ENCODE peak calls at places on chromosomes 13 and 19, in five cellular contexts. One of them, this sample, is unnamed.

GRCh38 chr13:51674276-51674675 is 90.0 kb downstream of the WDFY2 start:
- DNase-seq in hippocampal formation: no peak
- DNase-seq in naive thymus-derived CD8-positive, alpha-beta T cell: no peak
- DNase-seq in endothelial cell: no peak
- DNase-seq in mesendoderm: peak
- DNase-seq in this sample: no peak

GRCh38 chr19:28883241-28883693 is 329.7 kb downstream of the UQCRFS1 start:
- DNase-seq in hippocampal formation: peak
- DNase-seq in naive thymus-derived CD8-positive, alpha-beta T cell: no peak
- DNase-seq in endothelial cell: no peak
- DNase-seq in mesendoderm: peak
- DNase-seq in this sample: no peak

GRCh38 chr19:18113827-18114226 is 16.2 kb downstream of the MAST3 start:
- DNase-seq in hippocampal formation: no peak
- DNase-seq in naive thymus-derived CD8-positive, alpha-beta T cell: no peak
- DNase-seq in endothelial cell: no peak
- DNase-seq in mesendoderm: no peak
- DNase-seq in this sample: no peak

GRCh38 chr13:25741796-25742195 is 310.0 kb downstream of the SHISA2 start:
- DNase-seq in hippocampal formation: no peak
- DNase-seq in naive thymus-derived CD8-positive, alpha-beta T cell: no peak
- DNase-seq in endothelial cell: no peak
- DNase-seq in mesendoderm: no peak
- DNase-seq in this sample: no peak

GRCh38 chr19:1073063-1073955 is 6.3 kb downstream of the ARHGAP45 start:
- DNase-seq in hippocampal formation: no peak
- DNase-seq in naive thymus-derived CD8-positive, alpha-beta T cell: no peak
- DNase-seq in endothelial cell: no peak
- DNase-seq in mesendoderm: no peak
- DNase-seq in this sample: no peak

GRCh38 chr19:51181913-51182419 is 39.9 kb downstream of the SIGLEC7 start:
- DNase-seq in hippocampal formation: no peak
- DNase-seq in naive thymus-derived CD8-positive, alpha-beta T cell: no peak
- DNase-seq in endothelial cell: no peak
- DNase-seq in mesendoderm: peak
- DNase-seq in this sample: no peak

GRCh38 chr19:1857648-1858326 is 5.6 kb downstream of the KLF16 start:
- DNase-seq in hippocampal formation: no peak
- DNase-seq in naive thymus-derived CD8-positive, alpha-beta T cell: no peak
- DNase-seq in endothelial cell: no peak
- DNase-seq in mesendoderm: no peak
- DNase-seq in this sample: no peak

GRCh38 chr13:99432637-99433542 is 68.4 kb upstream of the TM9SF2 start:
- DNase-seq in hippocampal formation: peak
- DNase-seq in naive thymus-derived CD8-positive, alpha-beta T cell: peak
- DNase-seq in endothelial cell: peak
- DNase-seq in mesendoderm: peak
- DNase-seq in this sample: peak

GRCh38 chr13:39410089-39410901 is 192.7 kb downstream of the LHFPL6 start:
- DNase-seq in hippocampal formation: no peak
- DNase-seq in naive thymus-derived CD8-positive, alpha-beta T cell: no peak
- DNase-seq in endothelial cell: no peak
- DNase-seq in mesendoderm: peak
- DNase-seq in this sample: no peak

GRCh38 chr13:34833562-34834182 is 108.4 kb upstream of the NBEA start:
- DNase-seq in hippocampal formation: no peak
- DNase-seq in naive thymus-derived CD8-positive, alpha-beta T cell: no peak
- DNase-seq in endothelial cell: no peak
- DNase-seq in mesendoderm: peak
- DNase-seq in this sample: no peak

GRCh38 chr19:12791345-12792047 is at the start of gene JUNB:
- DNase-seq in hippocampal formation: peak
- DNase-seq in naive thymus-derived CD8-positive, alpha-beta T cell: peak
- DNase-seq in endothelial cell: peak
- DNase-seq in mesendoderm: peak
- DNase-seq in this sample: peak

GRCh38 chr19:6761053-6761676 is 6.1 kb downstream of the SH2D3A start:
- DNase-seq in hippocampal formation: no peak
- DNase-seq in naive thymus-derived CD8-positive, alpha-beta T cell: no peak
- DNase-seq in endothelial cell: no peak
- DNase-seq in mesendoderm: peak
- DNase-seq in this sample: no peak

GRCh38 chr13:110714798-110715394 is 1.4 kb downstream of the ING1 start:
- DNase-seq in hippocampal formation: peak
- DNase-seq in naive thymus-derived CD8-positive, alpha-beta T cell: peak
- DNase-seq in endothelial cell: peak
- DNase-seq in mesendoderm: peak
- DNase-seq in this sample: peak

GRCh38 chr13:70729369-70729768 is 621.1 kb upstream of the KLHL1 start:
- DNase-seq in hippocampal formation: no peak
- DNase-seq in naive thymus-derived CD8-positive, alpha-beta T cell: no peak
- DNase-seq in endothelial cell: no peak
- DNase-seq in mesendoderm: no peak
- DNase-seq in this sample: no peak

GRCh38 chr13:48448963-48449614 is 36.2 kb upstream of the LPAR6 start:
- DNase-seq in hippocampal formation: no peak
- DNase-seq in naive thymus-derived CD8-positive, alpha-beta T cell: no peak
- DNase-seq in endothelial cell: no peak
- DNase-seq in mesendoderm: no peak
- DNase-seq in this sample: no peak

GRCh38 chr13:102951808-102952207 is 106.0 kb downstream of the ERCC5 start:
- DNase-seq in hippocampal formation: no peak
- DNase-seq in naive thymus-derived CD8-positive, alpha-beta T cell: no peak
- DNase-seq in endothelial cell: no peak
- DNase-seq in mesendoderm: no peak
- DNase-seq in this sample: no peak

GRCh38 chr19:21580101-21580500 is 74.7 kb downstream of the ZNF429 start:
- DNase-seq in hippocampal formation: no peak
- DNase-seq in naive thymus-derived CD8-positive, alpha-beta T cell: peak
- DNase-seq in endothelial cell: no peak
- DNase-seq in mesendoderm: no peak
- DNase-seq in this sample: no peak

GRCh38 chr19:38656171-38656981 is 8.9 kb downstream of the ACTN4 start:
- DNase-seq in hippocampal formation: peak
- DNase-seq in naive thymus-derived CD8-positive, alpha-beta T cell: peak
- DNase-seq in endothelial cell: no peak
- DNase-seq in mesendoderm: no peak
- DNase-seq in this sample: no peak